ENCODE peak calls at places on chromosomes 16 and 17, in six cellular contexts. One of them, this sample, is unnamed.
A peak's percentile ranks its signal among the peaks of the same experiment; 100 is the strongest.

GRCh38 chr16:80725566-80726162 is 78.7 kb downstream of the CDYL2 start:
- DNase-seq in K562: no peak
- DNase-seq in SK-N-SH: no peak
- DNase-seq in GM12878: no peak
- DNase-seq in HepG2: no peak
- DNase-seq in H1: no peak
- DNase-seq in this sample: no peak

GRCh38 chr17:17693253-17693954 is 12.1 kb downstream of the RAI1 start:
- DNase-seq in K562: no peak
- DNase-seq in SK-N-SH: peak; percentile 78
- DNase-seq in GM12878: no peak
- DNase-seq in HepG2: peak; percentile 88
- DNase-seq in H1: no peak
- DNase-seq in this sample: peak; percentile 23

GRCh38 chr17:65155622-65156021 is 18.5 kb downstream of the RGS9 start:
- DNase-seq in K562: no peak
- DNase-seq in SK-N-SH: no peak
- DNase-seq in GM12878: no peak
- DNase-seq in HepG2: no peak
- DNase-seq in H1: no peak
- DNase-seq in this sample: no peak

GRCh38 chr16:55044366-55044975 is 113.8 kb downstream of the IRX5 start:
- DNase-seq in K562: no peak
- DNase-seq in SK-N-SH: no peak
- DNase-seq in GM12878: no peak
- DNase-seq in HepG2: no peak
- DNase-seq in H1: no peak
- DNase-seq in this sample: no peak

GRCh38 chr17:61704935-61705449 is 114.0 kb upstream of the NACA2 start:
- DNase-seq in K562: no peak
- DNase-seq in SK-N-SH: no peak
- DNase-seq in GM12878: no peak
- DNase-seq in HepG2: no peak
- DNase-seq in H1: no peak
- DNase-seq in this sample: no peak

GRCh38 chr17:78780335-78780734 is 1.7 kb downstream of the CYTH1 start:
- DNase-seq in K562: no peak
- DNase-seq in SK-N-SH: no peak
- DNase-seq in GM12878: no peak
- DNase-seq in HepG2: no peak
- DNase-seq in H1: no peak
- DNase-seq in this sample: no peak

GRCh38 chr17:40309031-40309937 is at the start of gene RARA:
- DNase-seq in K562: peak; percentile 54
- DNase-seq in SK-N-SH: peak; percentile 67
- DNase-seq in GM12878: no peak
- DNase-seq in HepG2: peak; percentile 51
- DNase-seq in H1: no peak
- DNase-seq in this sample: peak; percentile 45

GRCh38 chr17:622356-622755 is 92.3 kb downstream of the VPS53 start:
- DNase-seq in K562: no peak
- DNase-seq in SK-N-SH: no peak
- DNase-seq in GM12878: no peak
- DNase-seq in HepG2: no peak
- DNase-seq in H1: no peak
- DNase-seq in this sample: no peak

GRCh38 chr16:59690216-59690615 is 956.1 kb upstream of the GOT2 start:
- DNase-seq in K562: no peak
- DNase-seq in SK-N-SH: no peak
- DNase-seq in GM12878: no peak
- DNase-seq in HepG2: no peak
- DNase-seq in H1: no peak
- DNase-seq in this sample: no peak

GRCh38 chr17:15213381-15214087 is 51.6 kb downstream of the PMP22 start:
- DNase-seq in K562: no peak
- DNase-seq in SK-N-SH: peak; percentile 31
- DNase-seq in GM12878: no peak
- DNase-seq in HepG2: no peak
- DNase-seq in H1: no peak
- DNase-seq in this sample: peak; percentile 3

GRCh38 chr16:68197250-68197649 is 38.7 kb downstream of the ESRP2 start:
- DNase-seq in K562: no peak
- DNase-seq in SK-N-SH: no peak
- DNase-seq in GM12878: no peak
- DNase-seq in HepG2: no peak
- DNase-seq in H1: no peak
- DNase-seq in this sample: no peak

GRCh38 chr16:85765767-85766166 is 14.9 kb upstream of the C16orf74 start:
- DNase-seq in K562: no peak
- DNase-seq in SK-N-SH: no peak
- DNase-seq in GM12878: no peak
- DNase-seq in HepG2: no peak
- DNase-seq in H1: no peak
- DNase-seq in this sample: no peak

GRCh38 chr16:85765273-85765672 is 14.4 kb upstream of the C16orf74 start:
- DNase-seq in K562: no peak
- DNase-seq in SK-N-SH: no peak
- DNase-seq in GM12878: no peak
- DNase-seq in HepG2: no peak
- DNase-seq in H1: no peak
- DNase-seq in this sample: no peak

GRCh38 chr16:85770741-85771140 is 19.8 kb upstream of the C16orf74 start:
- DNase-seq in K562: no peak
- DNase-seq in SK-N-SH: no peak
- DNase-seq in GM12878: no peak
- DNase-seq in HepG2: no peak
- DNase-seq in H1: no peak
- DNase-seq in this sample: no peak

GRCh38 chr16:85767569-85767968 is 16.7 kb upstream of the C16orf74 start:
- DNase-seq in K562: no peak
- DNase-seq in SK-N-SH: no peak
- DNase-seq in GM12878: no peak
- DNase-seq in HepG2: no peak
- DNase-seq in H1: no peak
- DNase-seq in this sample: no peak

DNA sequence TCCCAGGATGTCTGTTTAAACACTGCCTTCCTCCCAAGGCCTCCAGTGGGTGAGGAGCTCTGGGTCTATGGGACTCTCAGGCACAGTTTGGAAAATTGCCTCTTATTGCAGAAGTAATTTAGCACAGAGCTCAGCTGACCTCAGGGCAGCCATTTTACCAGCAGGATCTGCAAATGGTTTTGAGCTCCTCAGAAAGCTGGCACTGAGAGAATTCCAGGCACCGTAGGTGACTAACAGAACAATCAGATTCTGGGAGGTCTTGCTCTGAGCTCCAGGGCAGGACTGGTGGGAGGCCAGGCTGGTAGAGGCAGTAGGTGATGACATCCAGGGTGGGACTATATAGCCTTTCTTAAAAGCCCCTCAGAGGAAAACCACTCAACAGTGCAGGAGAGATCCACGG is 17.3 kb upstream of the C16orf74 start:
- DNase-seq in K562: no peak
- DNase-seq in SK-N-SH: no peak
- DNase-seq in GM12878: no peak
- DNase-seq in HepG2: no peak
- DNase-seq in H1: peak; percentile 54
- DNase-seq in this sample: no peak
- TF ChIP-seq GABPA in K562: no peak
- TF ChIP-seq GABPA in SK-N-SH: no peak
- TF ChIP-seq GABPA in GM12878: no peak
- TF ChIP-seq GABPA in HepG2: no peak
- TF ChIP-seq GABPA in H1: no peak
- TF ChIP-seq GABPA in this sample: no peak

DNA sequence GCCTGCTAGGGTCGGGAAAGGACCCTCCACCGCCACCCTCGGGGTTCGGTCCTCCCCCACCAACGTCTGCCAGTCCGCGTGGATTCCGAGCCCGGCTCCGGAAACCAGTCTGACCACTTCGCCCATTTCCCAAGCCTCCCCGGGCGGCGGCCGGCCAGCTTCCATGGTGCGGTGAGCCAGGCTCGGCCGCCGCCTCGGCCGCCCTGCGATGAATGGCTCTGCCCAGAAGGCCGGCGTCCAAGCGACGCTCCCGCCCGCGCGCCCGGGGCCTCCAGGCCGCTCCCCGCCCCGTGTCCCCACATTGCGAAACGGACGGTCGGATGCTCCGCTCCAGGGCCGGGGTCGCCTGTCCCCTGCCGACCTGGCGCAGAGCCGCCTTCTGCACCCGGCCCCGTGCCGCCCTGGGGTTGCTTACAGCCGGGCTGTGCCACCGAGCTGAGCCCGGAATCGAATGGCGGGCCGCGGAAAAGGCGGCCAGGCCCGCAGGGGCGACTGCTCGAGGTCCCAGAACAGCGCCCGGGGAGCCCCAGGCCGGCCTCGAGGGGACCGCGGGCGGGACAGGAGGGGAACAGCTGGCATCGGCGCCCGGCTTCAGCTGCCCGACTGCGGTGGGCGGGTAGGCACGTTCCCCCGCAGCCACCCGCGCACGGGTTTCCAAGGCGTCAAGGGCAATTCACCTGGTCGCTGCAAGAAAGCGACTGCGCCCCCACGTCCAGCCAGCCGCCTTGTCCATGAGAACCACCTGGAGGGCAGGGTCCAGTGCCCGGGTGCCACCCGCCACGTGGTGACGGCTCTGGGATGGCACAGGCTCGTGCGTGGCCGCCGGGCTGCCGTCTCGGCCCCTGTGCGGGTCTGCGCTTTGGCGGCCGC is 18.3 kb upstream of the CBX8 start:
- DNase-seq in K562: no peak
- DNase-seq in SK-N-SH: no peak
- DNase-seq in GM12878: no peak
- DNase-seq in HepG2: no peak
- DNase-seq in H1: no peak
- DNase-seq in this sample: no peak
- TF ChIP-seq GABPA in K562: no peak
- TF ChIP-seq GABPA in SK-N-SH: no peak
- TF ChIP-seq GABPA in GM12878: no peak
- TF ChIP-seq GABPA in HepG2: no peak
- TF ChIP-seq GABPA in H1: no peak
- TF ChIP-seq GABPA in this sample: no peak

GRCh38 chr16:8649829-8650554 is 24.4 kb upstream of the ABAT start:
- DNase-seq in K562: no peak
- DNase-seq in SK-N-SH: no peak
- DNase-seq in GM12878: no peak
- DNase-seq in HepG2: peak; percentile 29
- DNase-seq in H1: no peak
- DNase-seq in this sample: no peak

GRCh38 chr16:8656376-8656775 is 18.0 kb upstream of the ABAT start:
- DNase-seq in K562: no peak
- DNase-seq in SK-N-SH: no peak
- DNase-seq in GM12878: no peak
- DNase-seq in HepG2: no peak
- DNase-seq in H1: no peak
- DNase-seq in this sample: no peak

GRCh38 chr16:8660841-8661301 is 13.5 kb upstream of the ABAT start:
- DNase-seq in K562: peak; percentile 43
- DNase-seq in SK-N-SH: peak; percentile 81
- DNase-seq in GM12878: no peak
- DNase-seq in HepG2: peak; percentile 71
- DNase-seq in H1: peak; percentile 67
- DNase-seq in this sample: no peak

GRCh38 chr16:8655184-8655717 is 19.2 kb upstream of the ABAT start:
- DNase-seq in K562: no peak
- DNase-seq in SK-N-SH: no peak
- DNase-seq in GM12878: peak; percentile 31
- DNase-seq in HepG2: peak; percentile 73
- DNase-seq in H1: no peak
- DNase-seq in this sample: peak; percentile 75
- TF ChIP-seq GABPA in K562: no peak
- TF ChIP-seq GABPA in SK-N-SH: no peak
- TF ChIP-seq GABPA in GM12878: no peak
- TF ChIP-seq GABPA in HepG2: no peak
- TF ChIP-seq GABPA in H1: no peak
- TF ChIP-seq GABPA in this sample: no peak

DNA sequence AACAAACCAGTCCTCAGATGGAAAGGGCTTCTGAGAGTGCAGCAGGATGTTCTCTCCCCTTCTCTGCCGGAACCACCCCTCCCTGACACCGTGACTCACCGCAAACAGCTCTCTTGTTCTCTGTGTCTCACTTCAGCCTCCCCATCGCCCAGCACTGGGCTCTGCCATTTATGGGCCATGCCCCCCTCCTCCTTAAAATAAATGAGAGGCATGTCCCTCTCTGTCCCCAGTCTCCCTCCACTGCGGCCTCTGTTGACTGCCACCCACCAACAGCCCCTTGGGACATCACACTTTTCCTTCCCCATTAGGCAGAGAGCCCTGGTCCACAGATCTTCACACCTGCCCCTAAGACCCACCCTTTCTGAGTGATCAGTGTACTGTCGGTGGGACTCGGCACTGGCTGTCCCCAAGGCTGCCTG is 6.3 kb downstream of the CCDC102A start:
- DNase-seq in K562: no peak
- DNase-seq in SK-N-SH: peak; percentile 30
- DNase-seq in GM12878: no peak
- DNase-seq in HepG2: peak; percentile 59
- DNase-seq in H1: no peak
- DNase-seq in this sample: no peak
- TF ChIP-seq GABPA in K562: peak; percentile 61
- TF ChIP-seq GABPA in SK-N-SH: peak; percentile 51
- TF ChIP-seq GABPA in GM12878: no peak
- TF ChIP-seq GABPA in HepG2: peak; percentile 29
- TF ChIP-seq GABPA in H1: no peak
- TF ChIP-seq GABPA in this sample: no peak

GRCh38 chr17:81096741-81097133 is 61.8 kb downstream of the BAIAP2 start:
- DNase-seq in K562: no peak
- DNase-seq in SK-N-SH: no peak
- DNase-seq in GM12878: no peak
- DNase-seq in HepG2: no peak
- DNase-seq in H1: no peak
- DNase-seq in this sample: peak; percentile 66
- TF ChIP-seq GABPA in K562: no peak
- TF ChIP-seq GABPA in SK-N-SH: no peak
- TF ChIP-seq GABPA in GM12878: no peak
- TF ChIP-seq GABPA in HepG2: no peak
- TF ChIP-seq GABPA in H1: no peak
- TF ChIP-seq GABPA in this sample: no peak

This sample was measured in HL-60.